ENCODE peak calls at places on chromosomes 6 and 20, in five cellular contexts. U is BJ, Y is ELR, C is right atrium auricular region, B is kidney tubule cell. P is an unnamed sample.

GRCh38 chr6:146289816-146290588 is 253.6 kb upstream of the RAB32 start:
- DNase-seq in U (peak), Y (peak), C (no peak), B (peak), P (peak)

GRCh38 chr6:40763001-40763400 is 175.8 kb upstream of the LRFN2 start:
- DNase-seq in U (no peak), Y (no peak), C (peak), B (no peak), P (no peak)

GRCh38 chr6:40419881-40420705 is 167.1 kb downstream of the LRFN2 start:
- DNase-seq in U (no peak), Y (no peak), C (no peak), B (no peak), P (no peak)

GRCh38 chr20:47502271-47502730 is 614 bp downstream of the NCOA3 start:
- DNase-seq in U (no peak), Y (peak), C (no peak), B (peak), P (peak)

GRCh38 chr6:20400476-20401402 is 940 bp upstream of the E2F3 start:
- DNase-seq in U (no peak), Y (peak), C (peak), B (peak), P (peak)

GRCh38 chr6:121503633-121504032 is 68.2 kb downstream of the GJA1 start:
- DNase-seq in U (no peak), Y (no peak), C (no peak), B (no peak), P (peak)

GRCh38 chr20:64068381-64069208 is 5.6 kb downstream of the TCEA2 start:
- DNase-seq in U (no peak), Y (no peak), C (no peak), B (no peak), P (no peak)

GRCh38 chr6:146361367-146361924 is 182.2 kb upstream of the RAB32 start:
- DNase-seq in U (no peak), Y (peak), C (no peak), B (no peak), P (peak)

GRCh38 chr6:593907-594212 is 63.0 kb downstream of the HUS1B start:
- DNase-seq in U (no peak), Y (no peak), C (no peak), B (no peak), P (no peak)

GRCh38 chr20:57395111-57395959 is 4.1 kb downstream of the RBM38 start:
- DNase-seq in U (no peak), Y (no peak), C (peak), B (peak), P (no peak)

GRCh38 chr20:36155991-36156390 is 1.5 kb downstream of the EPB41L1 start:
- DNase-seq in U (no peak), Y (no peak), C (no peak), B (no peak), P (no peak)

GRCh38 chr6:143998686-143999085 is 9.4 kb downstream of the PLAGL1 start:
- DNase-seq in U (no peak), Y (no peak), C (no peak), B (no peak), P (no peak)

P was measured in HCEC 1CT.